ENCODE peak calls at places on chromosomes 7 and 10, in four cellular contexts. K is adipocyte, N is tibial nerve, A is spleen. F is an unnamed sample.

GRCh38 chr10:12432402-12433189 is 83.2 kb downstream of the CAMK1D start:
- DNase-seq in A (peak; percentile 47), N (no peak), K (no peak), F (no peak)

GRCh38 chr7:116185956-116186355 is 24.4 kb upstream of the TES start:
- DNase-seq in K (no peak), N (no peak), A (no peak), F (no peak)

GRCh38 chr10:95525033-95525418 is 36.1 kb downstream of the SORBS1 start:
- DNase-seq in K (no peak), A (no peak), N (no peak), F (no peak)

GRCh38 chr10:101492814-101493213 is 95.2 kb downstream of the POLL start:
- DNase-seq in A (no peak), K (no peak), N (no peak), F (no peak)

GRCh38 chr7:87934699-87935372 is 785 bp downstream of the ADAM22 start:
- DNase-seq in N (no peak), A (peak; percentile 81), K (peak; percentile 33), F (no peak)

GRCh38 chr7:50531928-50532327 is 33.3 kb downstream of the DDC start:
- DNase-seq in N (no peak), K (no peak), A (no peak), F (no peak)

GRCh38 chr10:125023269-125023668 is 81.3 kb downstream of the ZRANB1 start:
- DNase-seq in K (no peak), N (no peak), A (peak; percentile 56), F (no peak)

GRCh38 chr10:84683980-84684740 is 355.8 kb downstream of the CCSER2 start:
- DNase-seq in N (no peak), K (no peak), A (no peak), F (no peak)

GRCh38 chr7:134462337-134462925 is 3.5 kb upstream of the AKR1B1 start:
- DNase-seq in N (no peak), K (peak; percentile 68), A (no peak), F (peak; percentile 92)

GRCh38 chr7:1848911-1849311 is 178.8 kb downstream of the ELFN1 start:
- DNase-seq in A (peak; percentile 35), N (no peak), K (no peak), F (no peak)

GRCh38 chr7:1849351-1849951 is 179.4 kb downstream of the ELFN1 start:
- DNase-seq in N (no peak), K (no peak), A (peak; percentile 54), F (no peak)

GRCh38 chr7:1847260-1848001 is 177.4 kb downstream of the ELFN1 start:
- DNase-seq in K (no peak), A (peak; percentile 73), N (no peak), F (no peak)

GRCh38 chr7:1846331-1847065 is 176.4 kb downstream of the ELFN1 start:
- DNase-seq in N (no peak), A (peak; percentile 70), K (no peak), F (no peak)

GRCh38 chr7:1848013-1848640 is 178.1 kb downstream of the ELFN1 start:
- DNase-seq in K (no peak), N (no peak), A (peak; percentile 58), F (no peak)
- H3K4me1 ChIP-seq in K (no peaks in the 10 kb centered on the region), N (no peaks in the 10 kb centered on the region), A (no peaks in the 10 kb centered on the region), F (no peaks in the 10 kb centered on the region)

DNA sequence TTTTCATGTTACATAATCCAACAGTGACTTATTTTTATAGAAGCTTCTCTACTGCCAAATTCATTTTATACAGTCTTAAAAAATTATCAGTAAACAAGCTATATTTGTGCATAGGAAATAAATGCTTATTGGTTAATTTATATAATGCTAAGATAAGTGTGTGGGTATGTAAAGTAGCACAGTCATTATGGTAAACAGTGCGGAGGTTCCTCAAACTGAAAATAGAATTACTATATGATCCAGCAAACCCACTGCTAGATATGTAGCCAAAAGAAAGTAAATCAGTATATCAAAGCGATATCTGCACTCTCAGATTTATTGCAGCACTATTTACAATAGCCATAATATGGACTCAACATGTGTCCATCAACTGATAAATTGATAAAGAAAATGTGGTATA is 71.1 kb downstream of the ATRNL1 start:
- DNase-seq in A (no peak), N (no peak), K (no peak), F (no peak)
- H3K4me1 ChIP-seq in A (no peaks in the 10 kb centered on the region), N (no peaks in the 10 kb centered on the region), K (no peaks in the 10 kb centered on the region), F (no peaks in the 10 kb centered on the region)

GRCh38 chr10:47453435-47454293 is 30.3 kb downstream of the ANXA8 start:
- DNase-seq in K (no peak), A (peak; percentile 73), N (no peak), F (no peak)
- H3K4me1 ChIP-seq in K (peaks cover 7% of the 10 kb centered on the region), A (no peaks in the 10 kb centered on the region), N (no peaks in the 10 kb centered on the region), F (peaks cover 32% of the 10 kb centered on the region)

GRCh38 chr7:41578700-41579099 is 124.2 kb downstream of the INHBA start:
- DNase-seq in A (no peak), N (no peak), K (no peak), F (peak; percentile 66)

GRCh38 chr7:41581041-41581440 is 121.8 kb downstream of the INHBA start:
- DNase-seq in A (no peak), N (no peak), K (no peak), F (no peak)

GRCh38 chr7:41582116-41582515 is 120.8 kb downstream of the INHBA start:
- DNase-seq in K (peak; percentile 20), A (no peak), N (no peak), F (no peak)

GRCh38 chr7:41576176-41576575 is 126.7 kb downstream of the INHBA start:
- DNase-seq in N (no peak), A (no peak), K (no peak), F (peak; percentile 90)

DNA sequence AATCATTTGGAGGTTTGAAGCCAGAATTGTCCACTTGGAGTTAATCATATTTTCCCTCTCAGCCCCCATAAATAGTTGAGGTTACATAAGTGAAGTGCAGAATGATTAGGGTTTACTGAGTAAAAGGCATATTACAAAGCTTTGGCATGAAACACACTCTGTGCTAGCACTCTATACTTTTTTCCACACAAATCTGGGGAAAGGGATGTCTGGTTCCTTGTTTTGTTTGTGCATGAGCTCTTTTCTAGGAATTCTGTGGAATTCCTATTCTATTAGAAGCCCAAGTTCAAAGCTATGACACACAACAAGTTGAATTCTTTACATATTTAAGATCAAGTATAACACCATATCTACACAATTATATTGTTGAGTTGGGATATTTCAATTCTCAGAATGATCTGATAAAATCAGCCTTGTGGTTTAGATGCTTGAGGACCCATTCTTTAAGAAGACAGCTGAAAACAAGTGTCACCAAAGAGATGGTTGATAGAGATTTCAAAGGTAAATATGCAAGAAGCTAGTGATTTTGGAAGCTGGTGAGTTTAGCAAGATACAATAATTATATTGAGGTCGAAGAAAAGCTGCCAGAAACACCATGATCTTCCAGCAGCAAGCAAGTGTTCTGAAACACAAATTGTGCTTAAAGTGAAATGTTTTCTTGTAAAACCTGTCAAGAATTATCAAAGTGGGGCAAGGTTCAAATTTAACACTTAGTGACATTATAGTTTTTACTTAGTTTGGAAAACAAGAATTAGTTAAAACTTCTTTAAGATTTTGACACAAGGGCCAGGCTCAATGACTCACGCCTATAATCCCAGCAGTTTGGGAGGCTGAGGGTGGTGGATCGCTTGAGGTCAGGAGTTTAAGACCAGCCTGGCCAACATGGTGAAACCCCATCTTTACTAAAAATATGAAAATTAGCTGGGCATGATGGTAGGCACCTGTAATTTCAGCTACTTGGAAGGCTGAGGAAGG is 122.6 kb downstream of the INHBA start:
- DNase-seq in A (no peak), K (peak; percentile 60), N (no peak), F (peak; percentile 98)
- H3K4me1 ChIP-seq in A (no peaks in the 10 kb centered on the region), K (peaks cover 10% of the 10 kb centered on the region), N (no peaks in the 10 kb centered on the region), F (peaks cover 60% of the 10 kb centered on the region)

DNA sequence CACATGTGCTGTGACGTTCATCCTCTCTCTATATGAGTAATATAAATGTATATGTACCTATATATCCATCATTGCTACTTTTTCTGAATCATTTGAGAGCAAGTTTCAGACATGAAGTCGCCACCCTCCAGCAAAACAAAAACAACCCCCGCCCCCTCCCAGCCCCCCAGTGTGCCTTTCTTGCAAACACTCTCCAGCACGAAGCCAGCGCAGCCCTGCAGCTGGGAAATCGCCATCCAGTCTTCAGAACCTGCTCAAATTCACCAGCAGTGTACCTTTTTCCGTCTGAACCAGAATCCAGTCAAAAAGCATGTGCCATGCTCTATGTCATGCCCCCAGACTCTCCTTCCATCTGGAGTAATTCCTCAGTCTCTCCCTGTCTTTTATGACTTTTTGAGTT is 135.8 kb downstream of the TACC2 start:
- DNase-seq in N (no peak), A (no peak), K (no peak), F (no peak)
- H3K4me1 ChIP-seq in N (no peaks in the 10 kb centered on the region), A (no peaks in the 10 kb centered on the region), K (peaks cover 26% of the 10 kb centered on the region), F (peaks cover 22% of the 10 kb centered on the region)

GRCh38 chr10:28985137-28985885 is 303.6 kb upstream of the LYZL1 start:
- DNase-seq in A (no peak), N (no peak), K (no peak), F (no peak)
- H3K4me1 ChIP-seq in A (no peaks in the 10 kb centered on the region), N (no peaks in the 10 kb centered on the region), K (peaks cover 14% of the 10 kb centered on the region), F (peaks cover 21% of the 10 kb centered on the region)